ENCODE peak calls at places on chromosomes 1 and 21, in five cellular contexts. E, K, Z, O and X are unnamed samples.

GRCh38 chr1:25024631-25025350 is 94.7 kb upstream of the RUNX3 start:
- DNase-seq in O (no peak), Z (no peak), E (no peak), K (no peak), X (no peak)

GRCh38 chr1:156641761-156642264 is at the start of gene BCAN:
- DNase-seq in O (no peak), Z (peak), K (peak), E (no peak), X (no peak)

GRCh38 chr1:76465030-76465429 is 390.5 kb downstream of the ST6GALNAC3 start:
- DNase-seq in O (no peak), K (no peak), Z (no peak), E (no peak), X (no peak)

GRCh38 chr21:42781150-42781980 is 98.0 kb downstream of the WDR4 start:
- DNase-seq in E (no peak), O (no peak), K (peak), Z (peak), X (peak)

GRCh38 chr1:7538033-7538432 is 233.1 kb upstream of the VAMP3 start:
- DNase-seq in E (no peak), K (no peak), O (no peak), Z (peak), X (peak)

GRCh38 chr1:248757784-248758195 is 2.2 kb upstream of the LYPD8 start:
- DNase-seq in Z (no peak), O (no peak), E (no peak), K (no peak), X (no peak)

GRCh38 chr1:202713110-202713509 is 2.9 kb upstream of the SYT2 start:
- DNase-seq in K (peak), E (no peak), O (no peak), Z (no peak), X (no peak)

GRCh38 chr1:216528816-216529215 is 105.6 kb upstream of the USH2A start:
- DNase-seq in O (no peak), E (no peak), Z (no peak), K (no peak), X (peak)

GRCh38 chr1:203342192-203342940 is 8.6 kb downstream of the FMOD start:
- DNase-seq in Z (peak), O (no peak), K (peak), E (peak), X (peak)

GRCh38 chr1:54996359-54996868 is 2.3 kb upstream of the BSND start:
- DNase-seq in Z (peak), E (peak), O (peak), K (peak), X (peak)

GRCh38 chr1:20867847-20868246 is 80.7 kb upstream of the HP1BP3 start:
- DNase-seq in K (no peak), E (no peak), Z (no peak), O (no peak), X (no peak)

GRCh38 chr1:231188768-231189167 is 26.9 kb downstream of the TRIM67 start:
- DNase-seq in Z (no peak), K (no peak), O (no peak), E (no peak), X (no peak)

DNA sequence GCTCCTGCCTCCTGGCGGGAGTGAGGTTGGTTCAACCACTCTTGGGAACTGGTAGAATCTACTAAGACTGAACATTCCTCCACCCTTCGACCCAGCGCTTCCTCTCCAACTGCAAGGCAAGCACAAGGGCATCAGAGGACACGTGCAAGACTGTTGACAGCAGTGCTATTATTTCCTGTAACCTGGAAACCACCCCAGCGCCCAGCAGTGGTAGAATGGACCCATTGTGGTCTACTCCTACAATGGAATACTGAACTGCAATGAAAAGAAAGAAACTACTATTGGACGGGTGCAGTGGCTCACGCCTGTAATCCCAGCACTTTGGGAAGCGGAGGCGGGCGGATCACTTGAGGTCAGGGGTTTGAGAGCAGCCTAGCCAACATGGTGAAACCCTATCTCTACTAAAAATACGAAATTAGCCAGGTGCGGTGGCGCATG is 33.0 kb upstream of the TARDBP start:
- DNase-seq in Z (no peak), E (peak), K (no peak), O (no peak), X (no peak)
- H2AFZ ChIP-seq in Z (no peak), E (no peak), K (no peak), O (no peak), X (no peak)

GRCh38 chr1:185654199-185654951 is 79.8 kb upstream of the HMCN1 start:
- DNase-seq in Z (peak), K (no peak), E (no peak), O (no peak), X (peak)
- H2BK12ac ChIP-seq in Z (no peak), K (no peak), E (no peak), O (no peak), X (peak)

DNA sequence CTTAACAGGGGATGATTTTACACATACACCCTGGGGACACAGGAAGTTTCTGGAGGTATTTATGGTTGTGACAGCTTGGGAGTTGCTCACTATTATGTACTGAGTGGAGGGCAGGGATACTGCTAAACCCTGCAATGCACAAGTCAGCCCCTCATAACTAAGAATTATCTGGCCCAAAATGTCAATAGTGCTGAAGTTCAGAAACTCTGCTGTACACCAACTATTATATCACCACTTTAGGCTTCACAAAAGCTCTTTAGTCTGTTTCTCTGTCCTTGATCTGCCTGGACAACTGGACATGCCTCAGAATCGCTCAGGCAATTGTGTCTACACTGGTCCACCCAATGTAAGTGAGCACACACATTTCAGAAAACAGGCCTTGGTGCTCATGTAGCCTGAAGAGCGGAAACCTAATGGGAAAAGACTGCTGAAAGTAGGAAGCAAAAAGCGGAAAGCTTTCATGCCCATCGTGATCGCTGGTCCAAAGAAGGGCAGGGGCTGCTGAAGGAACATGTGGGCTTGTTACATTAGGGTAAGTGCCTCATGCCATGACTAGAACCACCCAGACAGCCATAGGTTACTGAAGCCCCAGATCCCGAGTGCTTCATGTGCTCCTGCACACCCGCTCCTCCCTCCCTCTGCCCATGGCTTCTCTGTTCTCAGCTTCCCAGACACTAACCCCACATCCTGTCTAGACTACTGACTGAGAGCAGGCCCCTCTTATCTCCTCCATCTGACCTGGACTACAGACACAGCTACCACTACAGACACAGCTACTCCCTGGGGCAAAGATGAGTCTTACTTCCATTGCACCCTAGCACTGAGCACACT is 73.5 kb downstream of the LRIG2 start:
- DNase-seq in O (no peak), Z (peak), E (no peak), K (no peak), X (peak)
- H2AFZ ChIP-seq in O (peak), Z (peak), E (peak), K (no peak), X (no peak)

GRCh38 chr1:94463765-94464330 is 45.7 kb downstream of the ABCD3 start:
- DNase-seq in Z (peak), E (no peak), K (no peak), O (no peak), X (peak)
- H2BK12ac ChIP-seq in Z (no peak), E (no peak), K (no peak), O (no peak), X (no peak)

DNA sequence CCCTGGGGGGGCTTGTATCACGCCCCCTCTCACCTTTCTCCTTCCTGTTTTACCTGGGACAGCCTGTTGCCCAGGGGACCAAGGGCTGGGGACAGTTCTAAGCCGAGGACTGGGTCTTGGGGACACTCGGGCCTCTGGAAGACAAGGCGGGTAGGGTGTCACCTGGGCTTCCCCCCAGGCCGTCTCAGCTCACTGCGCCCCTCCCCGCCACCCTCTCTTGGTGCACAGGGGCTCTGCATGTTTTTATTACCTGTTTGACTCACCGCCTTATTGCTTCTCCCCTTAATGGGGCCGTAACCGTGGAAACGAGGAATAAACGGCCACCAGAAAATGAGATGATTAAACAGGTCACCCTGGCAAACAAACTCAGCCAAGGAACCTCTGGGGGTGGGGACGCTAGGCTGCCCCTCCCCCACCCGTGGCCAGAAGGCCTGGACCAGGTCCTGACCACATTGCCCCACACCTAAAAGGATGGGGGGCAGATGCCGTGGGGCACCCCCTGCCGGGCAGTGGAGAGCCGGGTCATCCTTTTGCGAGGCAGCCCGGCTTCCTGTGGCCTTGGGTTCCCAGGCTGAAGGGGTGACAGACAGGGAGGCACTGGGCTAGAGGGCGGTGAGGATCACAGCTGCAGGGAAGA is 109.9 kb downstream of the CASZ1 start:
- DNase-seq in E (no peak), O (no peak), K (no peak), Z (no peak), X (no peak)
- H2AFZ ChIP-seq in E (no peak), O (no peak), K (no peak), Z (no peak), X (no peak)

DNA sequence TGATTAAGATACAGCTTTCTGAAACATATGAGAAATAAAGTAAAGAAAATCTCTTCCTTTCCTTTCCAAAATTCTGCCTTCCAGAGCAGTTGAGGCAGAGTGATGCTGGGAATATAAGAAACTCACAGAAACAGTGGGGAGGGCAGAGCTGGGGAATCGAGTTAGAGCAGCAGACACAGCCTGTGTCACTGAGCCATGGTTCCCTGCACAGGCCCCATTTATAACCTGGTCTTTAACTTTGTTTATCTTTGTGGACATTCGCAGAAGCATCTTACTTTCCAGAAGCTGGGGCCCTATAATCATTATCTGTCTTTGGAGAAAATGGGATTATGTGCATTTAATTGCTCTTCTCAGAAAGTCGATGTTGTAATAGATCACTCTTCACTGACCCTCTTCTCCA is 349.1 kb downstream of the SETD4 start:
- DNase-seq in O (no peak), E (no peak), Z (no peak), K (no peak), X (no peak)
- H2BK12ac ChIP-seq in O (no peak), E (no peak), Z (no peak), K (no peak), X (no peak)

GRCh38 chr1:2288816-2289536 is 60.9 kb downstream of the SKI start:
- DNase-seq in K (no peak), O (no peak), Z (no peak), E (no peak), X (no peak)

GRCh38 chr1:2292725-2293450 is 64.8 kb downstream of the SKI start:
- DNase-seq in O (no peak), Z (no peak), K (no peak), E (no peak), X (no peak)

GRCh38 chr1:2290171-2290578 is 62.1 kb downstream of the SKI start:
- DNase-seq in K (no peak), E (no peak), O (no peak), Z (no peak), X (peak)

GRCh38 chr1:2289607-2290006 is 61.5 kb downstream of the SKI start:
- DNase-seq in K (no peak), E (no peak), Z (no peak), O (no peak), X (no peak)

GRCh38 chr1:2290595-2291510 is 62.7 kb downstream of the SKI start:
- DNase-seq in E (no peak), O (no peak), Z (peak), K (no peak), X (peak)
- H2AFZ ChIP-seq in E (no peak), O (no peak), Z (no peak), K (no peak), X (no peak)